ENCODE peak calls at places on chromosomes 1 and 21, in five cellular contexts. One of them, this sample, is unnamed. For H3K36me3, the result is how much of the 10 kb centered on the place peaks cover.

GRCh38 chr21:23452384-23453083 is 2154.7 kb downstream of the MRPL39 start:
- DNase-seq in trophoblast cell: no peak
- DNase-seq in IMR-90: no peak
- DNase-seq in H1: peak
- DNase-seq in mesenchymal stem cell: no peak
- DNase-seq in this sample: peak

GRCh38 chr1:34162852-34163766 is 1.9 kb downstream of the CSMD2 start:
- DNase-seq in IMR-90: peak
- DNase-seq in H1: peak
- DNase-seq in trophoblast cell: peak
- DNase-seq in mesenchymal stem cell: peak
- DNase-seq in this sample: peak

GRCh38 chr21:16082038-16082816 is 352.4 kb downstream of the USP25 start:
- DNase-seq in H1: no peak
- DNase-seq in mesenchymal stem cell: peak
- DNase-seq in IMR-90: peak
- DNase-seq in trophoblast cell: no peak
- DNase-seq in this sample: no peak

GRCh38 chr1:45644661-45645060 is 20.8 kb upstream of the CCDC17 start:
- DNase-seq in mesenchymal stem cell: no peak
- DNase-seq in IMR-90: no peak
- DNase-seq in H1: no peak
- DNase-seq in trophoblast cell: no peak
- DNase-seq in this sample: no peak

GRCh38 chr1:169049258-169049936 is 57.1 kb upstream of the ATP1B1 start:
- DNase-seq in IMR-90: no peak
- DNase-seq in mesenchymal stem cell: no peak
- DNase-seq in H1: no peak
- DNase-seq in trophoblast cell: no peak
- DNase-seq in this sample: no peak

GRCh38 chr1:89980605-89981004 is 14.3 kb upstream of the ZNF326 start:
- DNase-seq in trophoblast cell: no peak
- DNase-seq in IMR-90: no peak
- DNase-seq in H1: no peak
- DNase-seq in mesenchymal stem cell: no peak
- DNase-seq in this sample: no peak

GRCh38 chr1:116360435-116361173 is 12.4 kb upstream of the ATP1A1 start:
- DNase-seq in H1: no peak
- DNase-seq in IMR-90: peak
- DNase-seq in trophoblast cell: no peak
- DNase-seq in mesenchymal stem cell: peak
- DNase-seq in this sample: no peak

GRCh38 chr1:161791889-161792655 is 26.0 kb downstream of the ATF6 start:
- DNase-seq in IMR-90: peak
- DNase-seq in trophoblast cell: peak
- DNase-seq in H1: no peak
- DNase-seq in mesenchymal stem cell: no peak
- DNase-seq in this sample: no peak

GRCh38 chr1:53735681-53736080 is 3.3 kb downstream of the GLIS1 start:
- DNase-seq in trophoblast cell: no peak
- DNase-seq in mesenchymal stem cell: no peak
- DNase-seq in IMR-90: no peak
- DNase-seq in H1: no peak
- DNase-seq in this sample: no peak

GRCh38 chr1:27293915-27294314 is 28.0 kb upstream of the TMEM222 start:
- DNase-seq in trophoblast cell: no peak
- DNase-seq in IMR-90: no peak
- DNase-seq in H1: no peak
- DNase-seq in mesenchymal stem cell: no peak
- DNase-seq in this sample: no peak
- H3K36me3 ChIP-seq in trophoblast cell: under half
- H3K36me3 ChIP-seq in IMR-90: under half
- H3K36me3 ChIP-seq in H1: under half
- H3K36me3 ChIP-seq in mesenchymal stem cell: under half
- H3K36me3 ChIP-seq in this sample: under half

GRCh38 chr1:1916882-1917281 is 1.8 kb downstream of the CALML6 start:
- DNase-seq in mesenchymal stem cell: no peak
- DNase-seq in H1: no peak
- DNase-seq in trophoblast cell: no peak
- DNase-seq in IMR-90: no peak
- DNase-seq in this sample: no peak

GRCh38 chr1:1911390-1912041 is 3.5 kb upstream of the CALML6 start:
- DNase-seq in H1: no peak
- DNase-seq in trophoblast cell: no peak
- DNase-seq in IMR-90: no peak
- DNase-seq in mesenchymal stem cell: no peak
- DNase-seq in this sample: no peak

GRCh38 chr1:1914842-1915692 is at the start of gene CALML6:
- DNase-seq in IMR-90: no peak
- DNase-seq in trophoblast cell: no peak
- DNase-seq in H1: no peak
- DNase-seq in mesenchymal stem cell: no peak
- DNase-seq in this sample: no peak

GRCh38 chr1:1915911-1916835 is 1.1 kb downstream of the CALML6 start:
- DNase-seq in mesenchymal stem cell: no peak
- DNase-seq in IMR-90: no peak
- DNase-seq in trophoblast cell: no peak
- DNase-seq in H1: no peak
- DNase-seq in this sample: no peak

DNA sequence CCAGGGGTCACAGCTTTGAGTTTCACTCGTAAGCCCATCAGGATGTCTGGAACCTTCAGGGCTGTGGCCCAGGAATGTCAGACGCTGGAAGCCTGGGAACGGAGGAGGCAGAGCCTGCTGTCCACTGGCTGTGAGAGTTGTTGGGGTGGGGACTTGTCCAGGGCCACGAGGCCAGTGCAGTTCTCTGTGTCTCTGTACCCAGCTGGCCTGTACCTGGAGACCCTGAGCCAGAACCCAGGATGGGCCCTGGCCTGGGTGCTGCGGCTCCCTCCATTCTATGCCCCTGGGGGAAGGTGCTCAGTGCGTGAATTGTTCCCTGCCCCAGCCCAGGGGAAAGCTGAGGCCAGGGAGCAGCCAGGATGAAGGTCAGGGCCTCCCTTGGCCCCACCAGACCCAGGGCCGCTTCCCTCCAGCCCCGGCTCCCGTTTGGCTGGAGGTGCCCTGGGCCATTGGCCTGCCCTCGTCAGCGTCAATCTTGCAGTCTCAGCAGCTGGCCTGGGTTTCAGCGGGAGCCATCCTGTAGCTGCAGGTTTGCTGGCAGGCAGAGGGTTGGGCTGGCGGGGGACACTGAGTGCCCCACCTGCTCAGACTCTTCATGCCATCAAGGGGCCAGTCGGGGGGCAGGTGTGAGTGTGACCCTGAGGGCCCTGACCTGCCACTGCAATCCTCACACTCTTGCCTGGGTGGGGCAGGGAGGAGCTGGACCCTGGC is 804 bp upstream of the CALML6 start:
- DNase-seq in H1: no peak
- DNase-seq in trophoblast cell: no peak
- DNase-seq in mesenchymal stem cell: no peak
- DNase-seq in IMR-90: no peak
- DNase-seq in this sample: no peak
- H3K14ac ChIP-seq in H1: no peak
- H3K14ac ChIP-seq in trophoblast cell: no peak
- H3K14ac ChIP-seq in mesenchymal stem cell: no peak
- H3K14ac ChIP-seq in IMR-90: no peak
- H3K14ac ChIP-seq in this sample: no peak

DNA sequence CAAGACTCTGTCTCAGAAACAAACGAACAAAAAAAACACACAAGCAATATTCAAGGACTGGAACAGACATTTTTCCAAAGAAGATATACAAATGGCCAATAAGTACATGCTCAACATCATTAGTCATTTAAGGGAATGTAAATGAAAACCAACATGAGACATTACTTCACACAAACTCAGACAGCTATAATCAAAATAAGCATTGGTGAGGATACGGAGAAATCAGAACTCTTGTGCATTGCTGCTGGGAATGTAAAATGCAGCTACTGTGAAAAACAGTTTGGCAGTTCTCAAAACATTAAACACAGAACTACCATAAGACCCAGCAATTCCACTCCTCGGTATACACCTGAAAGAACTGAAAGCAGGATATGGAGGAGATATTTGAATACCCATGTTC is 15.4 kb downstream of the NOL9 start:
- DNase-seq in IMR-90: peak
- DNase-seq in mesenchymal stem cell: peak
- DNase-seq in trophoblast cell: no peak
- DNase-seq in H1: no peak
- DNase-seq in this sample: no peak
- H3K36me3 ChIP-seq in IMR-90: under half
- H3K36me3 ChIP-seq in mesenchymal stem cell: under half
- H3K36me3 ChIP-seq in trophoblast cell: under half
- H3K36me3 ChIP-seq in H1: under half
- H3K36me3 ChIP-seq in this sample: under half

GRCh38 chr1:47309427-47309826 is 4.5 kb downstream of the STIL start:
- DNase-seq in trophoblast cell: no peak
- DNase-seq in mesenchymal stem cell: no peak
- DNase-seq in IMR-90: no peak
- DNase-seq in H1: no peak
- DNase-seq in this sample: no peak

GRCh38 chr1:47317841-47318240 is 3.9 kb upstream of the STIL start:
- DNase-seq in IMR-90: peak
- DNase-seq in H1: no peak
- DNase-seq in mesenchymal stem cell: peak
- DNase-seq in trophoblast cell: peak
- DNase-seq in this sample: no peak

GRCh38 chr1:47313915-47314664 is at the start of gene STIL:
- DNase-seq in IMR-90: peak
- DNase-seq in trophoblast cell: peak
- DNase-seq in mesenchymal stem cell: peak
- DNase-seq in H1: peak
- DNase-seq in this sample: peak
- H3K14ac ChIP-seq in IMR-90: peak
- H3K14ac ChIP-seq in trophoblast cell: peak
- H3K14ac ChIP-seq in mesenchymal stem cell: no peak
- H3K14ac ChIP-seq in H1: no peak
- H3K14ac ChIP-seq in this sample: no peak